ENCODE peak calls at places on chromosomes 1 and 21, in four cellular contexts. H, Z, N and U are unnamed samples.

GRCh38 chr1:27979151-27979858 is 19.5 kb downstream of the XKR8 start:
- DNase-seq in H (peak; percentile 35), Z (no peak), N (peak; percentile 65), U (peak; percentile 82)

GRCh38 chr21:38524168-38525153 is 26.2 kb upstream of the ERG start:
- DNase-seq in H (no peak), Z (no peak), N (no peak), U (no peak)

GRCh38 chr1:160239582-160240299 is 22.6 kb downstream of the DCAF8 start:
- DNase-seq in H (no peak), Z (no peak), N (no peak), U (no peak)

GRCh38 chr1:111334169-111334568 is 43.5 kb downstream of the CHIA start:
- DNase-seq in H (peak; percentile 21), Z (no peak), N (peak; percentile 20), U (peak; percentile 16)

GRCh38 chr1:197029749-197030148 is 37.3 kb downstream of the F13B start:
- DNase-seq in H (no peak), Z (no peak), N (no peak), U (peak; percentile 17)

GRCh38 chr1:171245458-171246064 is 2.7 kb upstream of the FMO1 start:
- DNase-seq in H (peak; percentile 45), Z (no peak), N (peak; percentile 48), U (peak; percentile 34)

GRCh38 chr1:97562096-97562495 is 358.7 kb downstream of the DPYD start:
- DNase-seq in H (no peak), Z (no peak), N (no peak), U (no peak)

GRCh38 chr1:22208973-22209378 is 66.1 kb upstream of the WNT4 start:
- DNase-seq in H (no peak), Z (no peak), N (no peak), U (no peak)

GRCh38 chr1:7366286-7366954 is 404.7 kb upstream of the VAMP3 start:
- DNase-seq in H (no peak), Z (no peak), N (no peak), U (no peak)

GRCh38 chr1:59013276-59013927 is 229.6 kb upstream of the JUN start:
- DNase-seq in H (no peak), Z (peak; percentile 34), N (no peak), U (peak; percentile 76)

GRCh38 chr1:2287649-2288048 is 59.5 kb downstream of the SKI start:
- DNase-seq in H (no peak), Z (no peak), N (no peak), U (no peak)
- H3K9me3 ChIP-seq in H (no peaks in the 10 kb centered on the region), Z (no peaks in the 10 kb centered on the region), N (no peaks in the 10 kb centered on the region), U (no peaks in the 10 kb centered on the region)

GRCh38 chr1:199226163-199226562 is 587.3 kb downstream of the PTPRC start:
- DNase-seq in H (no peak), Z (no peak), N (no peak), U (peak; percentile 74)
- TF ChIP-seq MAX in H (no peak), Z (no peak), N (no peak), U (no peak)

GRCh38 chr1:2989185-2989584 is 32.1 kb upstream of the ACTRT2 start:
- DNase-seq in H (no peak), Z (no peak), N (no peak), U (no peak)

GRCh38 chr1:2985694-2986548 is 35.3 kb upstream of the ACTRT2 start:
- DNase-seq in H (no peak), Z (no peak), N (no peak), U (no peak)

GRCh38 chr1:2988256-2988655 is 33.0 kb upstream of the ACTRT2 start:
- DNase-seq in H (no peak), Z (no peak), N (no peak), U (no peak)

GRCh38 chr1:2986549-2987305 is 34.5 kb upstream of the ACTRT2 start:
- DNase-seq in H (no peak), Z (no peak), N (no peak), U (no peak)

GRCh38 chr1:2987773-2988172 is 33.5 kb upstream of the ACTRT2 start:
- DNase-seq in H (no peak), Z (no peak), N (no peak), U (no peak)
- H3K9me3 ChIP-seq in H (no peaks in the 10 kb centered on the region), Z (peaks cover 85% of the 10 kb centered on the region), N (no peaks in the 10 kb centered on the region), U (peaks cover 9% of the 10 kb centered on the region)

GRCh38 chr1:221812088-221812752 is 70.3 kb upstream of the DUSP10 start:
- DNase-seq in H (no peak), Z (no peak), N (no peak), U (no peak)

GRCh38 chr1:221810406-221810805 is 68.5 kb upstream of the DUSP10 start:
- DNase-seq in H (no peak), Z (no peak), N (no peak), U (peak; percentile 31)

GRCh38 chr1:221806984-221807383 is 65.1 kb upstream of the DUSP10 start:
- DNase-seq in H (no peak), Z (no peak), N (no peak), U (no peak)

GRCh38 chr1:221806236-221806635 is 64.3 kb upstream of the DUSP10 start:
- DNase-seq in H (no peak), Z (no peak), N (no peak), U (no peak)

DNA sequence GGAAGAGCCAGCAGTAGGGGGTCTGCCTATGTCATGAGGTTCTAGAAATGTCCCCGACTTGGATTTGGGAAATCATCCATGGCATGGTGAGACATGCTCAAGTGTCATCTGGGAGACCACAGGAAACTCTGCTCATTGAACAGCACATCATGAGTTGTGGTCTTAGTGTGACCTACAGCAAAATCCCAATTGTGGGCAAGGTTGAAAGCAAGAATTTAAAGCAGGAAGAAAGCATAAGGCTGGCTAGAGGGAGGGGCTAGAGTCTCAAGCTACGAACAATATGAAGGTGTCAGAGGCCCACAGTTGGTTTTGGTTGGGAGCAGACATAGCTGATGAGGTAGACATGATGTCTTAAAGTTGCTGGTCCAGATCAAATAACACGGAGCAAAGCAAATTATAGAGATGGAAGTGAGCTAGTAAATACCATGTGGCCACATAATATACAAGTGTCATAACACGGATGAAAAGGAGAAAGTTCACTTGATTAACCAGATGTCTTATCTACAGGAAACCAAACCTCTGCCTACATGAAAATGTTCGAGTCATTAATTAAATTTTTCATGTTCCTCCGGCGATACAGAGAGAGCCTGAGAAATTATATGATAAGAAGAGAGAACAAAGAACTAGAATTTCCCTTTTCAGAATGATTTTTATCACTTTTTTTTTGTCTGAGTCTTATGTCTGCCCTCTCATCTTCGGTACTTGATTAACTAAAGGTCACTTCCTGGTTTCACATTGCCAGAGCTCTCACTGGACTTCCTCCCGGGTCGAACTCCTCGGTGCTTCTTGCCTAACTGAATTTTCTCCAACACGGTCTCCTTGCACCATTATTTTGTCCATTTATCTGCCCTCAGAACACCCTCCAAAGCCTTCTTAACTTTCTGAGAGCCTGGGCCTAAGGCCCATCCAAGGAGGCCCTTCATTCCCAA is 67.5 kb upstream of the DUSP10 start:
- DNase-seq in H (no peak), Z (no peak), N (no peak), U (peak; percentile 53)
- TF ChIP-seq MAX in H (no peak), Z (no peak), N (no peak), U (no peak)

GRCh38 chr21:42649122-42650032 is 4.0 kb upstream of the PDE9A start:
- DNase-seq in H (no peak), Z (no peak), N (no peak), U (no peak)
- H3K9me3 ChIP-seq in H (no peaks in the 10 kb centered on the region), Z (no peaks in the 10 kb centered on the region), N (no peaks in the 10 kb centered on the region), U (no peaks in the 10 kb centered on the region)

GRCh38 chr21:15009964-15010363 is 54.8 kb downstream of the NRIP1 start:
- DNase-seq in H (no peak), Z (no peak), N (no peak), U (no peak)

GRCh38 chr21:15006594-15007230 is 58.1 kb downstream of the NRIP1 start:
- DNase-seq in H (no peak), Z (no peak), N (no peak), U (no peak)

GRCh38 chr21:15005391-15005790 is 59.4 kb downstream of the NRIP1 start:
- DNase-seq in H (no peak), Z (peak; percentile 74), N (no peak), U (peak; percentile 22)

GRCh38 chr21:15010645-15011044 is 54.2 kb downstream of the NRIP1 start:
- DNase-seq in H (no peak), Z (no peak), N (no peak), U (no peak)

DNA sequence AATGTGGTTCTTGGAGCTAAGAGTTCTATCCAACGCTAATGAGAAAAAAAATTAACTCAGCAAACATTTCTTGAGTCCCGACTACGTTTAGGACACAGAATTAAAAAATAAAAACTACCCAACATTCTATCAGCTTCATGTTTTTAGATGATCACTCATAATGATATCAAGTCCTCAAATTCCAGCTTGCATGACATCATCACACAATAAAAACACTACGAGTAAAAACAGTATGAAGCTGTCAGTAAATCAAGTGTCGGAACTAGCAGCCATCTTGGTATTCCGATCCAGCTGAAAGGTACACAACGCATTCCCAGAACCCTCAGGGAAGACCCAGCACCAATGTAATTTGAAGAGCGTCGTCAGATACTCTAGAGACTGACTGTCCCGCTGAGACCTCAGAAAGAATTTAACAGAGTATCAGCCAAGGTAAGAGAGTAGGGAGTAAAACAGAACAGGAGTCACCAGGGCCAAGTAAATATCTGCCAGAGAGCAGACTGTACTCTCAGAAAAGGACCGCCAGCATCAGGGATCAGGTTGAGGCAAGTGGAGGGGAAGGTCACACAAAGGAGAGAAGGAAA is 57.0 kb downstream of the NRIP1 start:
- DNase-seq in H (no peak), Z (no peak), N (no peak), U (no peak)
- TF ChIP-seq MAX in H (no peak), Z (no peak), N (no peak), U (no peak)